ENCODE peak calls at places on chromosomes 2 and 18, in nine cellular contexts. B is fibroblast of mammary gland, T is AG04450, M is astrocyte, A is tibial nerve, X is heart left ventricle, R is cardiac muscle cell, K is neural crest cell, H is HCT116. V is an unnamed sample.

GRCh38 chr2:151040036-151040435 is 221.6 kb downstream of the RBM43 start:
- DNase-seq in A (no peak), B (peak; percentile 82), M (peak; percentile 52), K (no peak), X (no peak), H (no peak), R (no peak), T (no peak), V (no peak)

GRCh38 chr2:5720426-5720825 is 28.2 kb downstream of the SOX11 start:
- DNase-seq in X (no peak), M (peak; percentile 61), A (no peak), T (peak; percentile 26), B (no peak), R (no peak), K (no peak), H (no peak), V (no peak)

GRCh38 chr2:240623531-240624010 is 1.7 kb upstream of the GPR35 start:
- DNase-seq in X (no peak), H (no peak), M (no peak), K (no peak), R (no peak), B (no peak), T (no peak), A (peak; percentile 4), V (no peak)

GRCh38 chr2:155298001-155298400 is 599.5 kb downstream of the KCNJ3 start:
- DNase-seq in H (no peak), X (no peak), M (no peak), B (no peak), T (no peak), R (no peak), A (no peak), K (no peak), V (no peak)

GRCh38 chr2:97718051-97718882 is 4.9 kb downstream of the ZAP70 start:
- DNase-seq in R (no peak), M (no peak), B (no peak), K (no peak), X (no peak), T (no peak), A (no peak), H (no peak), V (no peak)

GRCh38 chr2:186977433-186978045 is 128.6 kb upstream of the ZSWIM2 start:
- DNase-seq in K (no peak), X (no peak), B (no peak), R (no peak), H (no peak), A (no peak), T (no peak), M (no peak), V (no peak)

GRCh38 chr18:62486290-62486964 is 36.4 kb upstream of the ZCCHC2 start:
- DNase-seq in H (peak; percentile 94), R (peak; percentile 6), T (no peak), B (peak; percentile 62), K (no peak), X (no peak), A (no peak), M (peak; percentile 14), V (peak; percentile 88)

GRCh38 chr2:112794131-112794733 is 9.9 kb upstream of the IL1A start:
- DNase-seq in X (peak; percentile 26), M (peak; percentile 82), R (no peak), K (no peak), T (peak; percentile 69), B (peak; percentile 93), H (peak; percentile 49), A (no peak), V (peak; percentile 25)

GRCh38 chr2:232325324-232326273 is 53.0 kb upstream of the ALPP start:
- DNase-seq in R (peak; percentile 60), K (peak; percentile 82), B (peak; percentile 25), H (no peak), T (peak; percentile 7), X (peak; percentile 49), M (no peak), A (no peak), V (no peak)

GRCh38 chr18:61551586-61551985 is 218.4 kb downstream of the CDH20 start:
- DNase-seq in H (peak; percentile 79), T (peak; percentile 82), B (peak; percentile 85), M (peak; percentile 69), X (peak; percentile 47), R (peak; percentile 85), A (no peak), K (peak; percentile 55), V (peak; percentile 69)

GRCh38 chr2:42028571-42029148 is 19.2 kb upstream of the PKDCC start:
- DNase-seq in T (no peak), R (no peak), H (no peak), K (no peak), M (no peak), B (no peak), X (peak; percentile 50), A (no peak), V (no peak)

GRCh38 chr2:29012211-29012681 is 31.1 kb downstream of the TOGARAM2 start:
- DNase-seq in K (no peak), B (no peak), M (no peak), R (peak; percentile 20), A (peak; percentile 23), H (no peak), T (no peak), X (peak; percentile 82), V (no peak)

GRCh38 chr2:5683471-5683870 is 8.7 kb upstream of the SOX11 start:
- DNase-seq in A (no peak), B (no peak), T (no peak), X (no peak), R (no peak), K (no peak), M (no peak), H (no peak), V (no peak)

GRCh38 chr2:231218356-231218755 is 19.9 kb downstream of the ARMC9 start:
- DNase-seq in A (no peak), M (no peak), H (no peak), B (no peak), T (no peak), K (no peak), X (no peak), R (no peak), V (no peak)

GRCh38 chr18:32037616-32038015 is 19.0 kb downstream of the RNF125 start:
- DNase-seq in B (no peak), K (no peak), A (no peak), X (no peak), M (no peak), R (no peak), H (no peak), T (no peak), V (no peak)

GRCh38 chr18:32029558-32029957 is 10.9 kb downstream of the RNF125 start:
- DNase-seq in H (no peak), B (no peak), A (no peak), M (no peak), K (no peak), X (no peak), T (no peak), R (no peak), V (no peak)

GRCh38 chr18:32036506-32037210 is 18.0 kb downstream of the RNF125 start:
- DNase-seq in M (no peak), T (no peak), A (no peak), H (no peak), R (no peak), B (no peak), X (no peak), K (no peak), V (no peak)

GRCh38 chr18:32032609-32033008 is 14.0 kb downstream of the RNF125 start:
- DNase-seq in K (no peak), R (no peak), H (no peak), M (no peak), X (no peak), T (no peak), B (no peak), A (no peak), V (no peak)
- TF ChIP-seq CTCF in K (no peak), R (no peak), H (no peak), M (no peak), X (no peak), T (no peak), B (no peak), A (no peak), V (no peak)

GRCh38 chr2:65382776-65383357 is 49.5 kb downstream of the SPRED2 start:
- DNase-seq in T (peak; percentile 82), B (peak; percentile 94), R (no peak), K (no peak), M (peak; percentile 99), X (peak; percentile 82), H (peak; percentile 96), A (peak; percentile 67), V (no peak)
- TF ChIP-seq CTCF in T (no peak), B (no peak), R (no peak), K (no peak), M (no peak), X (no peak), H (peak; percentile 27), A (peak; percentile 11), V (peak; percentile 26)

GRCh38 chr18:77701977-77702376 is 452.3 kb downstream of the GALR1 start:
- DNase-seq in H (no peak), M (no peak), R (no peak), A (no peak), X (no peak), B (no peak), K (no peak), T (no peak), V (no peak)

GRCh38 chr18:77705301-77705700 is 455.7 kb downstream of the GALR1 start:
- DNase-seq in T (no peak), A (no peak), X (no peak), R (no peak), B (no peak), H (no peak), K (no peak), M (no peak), V (no peak)

GRCh38 chr18:77700051-77700450 is 450.4 kb downstream of the GALR1 start:
- DNase-seq in R (no peak), B (peak; percentile 4), H (no peak), K (no peak), M (peak; percentile 4), T (no peak), X (no peak), A (no peak), V (no peak)

GRCh38 chr18:77702686-77703085 is 453.0 kb downstream of the GALR1 start:
- DNase-seq in X (no peak), K (peak; percentile 16), B (peak; percentile 33), R (peak; percentile 5), M (no peak), A (no peak), H (no peak), T (no peak), V (peak; percentile 71)
- TF ChIP-seq CTCF in X (peak; percentile 10), K (peak; percentile 57), B (peak; percentile 10), R (no peak), M (peak; percentile 28), A (peak; percentile 15), H (no peak), T (no peak), V (peak; percentile 82)

DNA sequence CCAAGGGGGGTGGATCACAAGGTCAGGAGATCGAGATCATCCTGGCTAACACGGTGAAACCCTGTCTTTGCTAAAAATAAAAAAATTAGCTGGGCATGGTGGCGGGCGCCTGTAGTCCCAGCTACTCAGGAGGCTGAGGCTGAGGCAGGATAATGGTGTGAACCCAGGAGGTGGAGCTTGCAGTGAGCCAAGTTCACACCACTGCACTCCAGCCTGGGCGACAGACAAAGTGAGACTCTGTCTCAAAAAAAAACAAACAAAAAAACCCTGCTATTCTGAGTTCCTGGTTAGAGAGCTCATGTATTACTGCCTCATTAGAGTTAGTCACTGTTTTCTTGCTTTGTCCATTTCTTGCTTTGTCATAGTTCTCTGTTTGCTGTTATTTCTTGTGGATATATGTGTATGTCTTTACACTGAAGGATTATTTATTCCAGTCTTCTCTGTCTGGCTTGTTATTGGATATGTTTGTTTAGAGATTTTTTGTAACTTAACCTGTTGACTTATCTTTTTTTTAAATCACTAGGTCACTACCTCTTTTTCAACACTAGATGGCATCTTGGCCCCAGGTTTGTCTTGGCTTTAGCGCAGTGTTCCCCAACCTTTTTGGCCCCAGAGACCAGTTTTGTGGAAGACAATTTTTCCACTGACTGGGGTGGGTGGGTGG is 17.0 kb downstream of the TTLL4 start:
- DNase-seq in R (no peak), M (no peak), B (peak; percentile 52), T (no peak), X (no peak), A (no peak), H (no peak), K (no peak), V (no peak)
- TF ChIP-seq CTCF in R (peak; percentile 34), M (peak; percentile 47), B (peak; percentile 59), T (peak; percentile 42), X (peak; percentile 23), A (no peak), H (peak; percentile 47), K (peak; percentile 57), V (peak; percentile 47)